ENCODE peak calls at places on chromosomes 13 and 19, in six cellular contexts. K is PC-9, E is heart right ventricle, T is fibroblast of lung, A is endodermal cell, Y is keratinocyte. U is an unnamed sample.

GRCh38 chr13:73991884-73992283 is 142.3 kb downstream of the KLF12 start:
- DNase-seq in K (no peak), E (no peak), T (no peak), A (no peak), Y (no peak), U (no peak)

GRCh38 chr19:17021328-17021727 is 5.3 kb downstream of the CPAMD8 start:
- DNase-seq in K (no peak), E (no peak), T (no peak), A (no peak), Y (no peak), U (no peak)

GRCh38 chr13:98571955-98572662 is 4.8 kb downstream of the STK24 start:
- DNase-seq in K (peak; percentile 84), E (no peak), T (peak; percentile 44), A (no peak), Y (no peak), U (peak; percentile 86)

GRCh38 chr13:36819811-36820140 is 754 bp downstream of the RFXAP start:
- DNase-seq in K (no peak), E (no peak), T (peak; percentile 48), A (no peak), Y (no peak), U (peak; percentile 35)

GRCh38 chr19:13329766-13330165 is 176.5 kb downstream of the CACNA1A start:
- DNase-seq in K (peak; percentile 43), E (no peak), T (no peak), A (no peak), Y (no peak), U (no peak)

GRCh38 chr13:80251403-80251802 is 89.5 kb downstream of the SPRY2 start:
- DNase-seq in K (peak; percentile 34), E (no peak), T (peak; percentile 69), A (no peak), Y (no peak), U (peak; percentile 56)

GRCh38 chr19:35140207-35140897 is 1.7 kb downstream of the FXYD1 start:
- DNase-seq in K (no peak), E (peak; percentile 24), T (no peak), A (no peak), Y (no peak), U (no peak)

GRCh38 chr13:50679321-50679720 is 164.2 kb downstream of the DLEU7 start:
- DNase-seq in K (peak; percentile 42), E (no peak), T (peak; percentile 76), A (no peak), Y (no peak), U (no peak)

GRCh38 chr13:113202912-113203311 is 5.6 kb downstream of the PCID2 start:
- DNase-seq in K (peak; percentile 36), E (no peak), T (no peak), A (no peak), Y (no peak), U (no peak)

GRCh38 chr13:91922969-91923592 is 524.7 kb downstream of the GPC5 start:
- DNase-seq in K (no peak), E (no peak), T (no peak), A (no peak), Y (no peak), U (no peak)

GRCh38 chr13:105334211-105334610 is 1201.3 kb downstream of the EFNB2 start:
- DNase-seq in K (no peak), E (no peak), T (peak; percentile 88), A (no peak), Y (no peak), U (peak; percentile 19)

GRCh38 chr19:3975144-3975543 is 4.2 kb upstream of the DAPK3 start:
- DNase-seq in K (no peak), E (no peak), T (no peak), A (peak; percentile 49), Y (no peak), U (no peak)

GRCh38 chr13:67095621-67096020 is 134.5 kb downstream of the PCDH9 start:
- DNase-seq in K (no peak), E (no peak), T (no peak), A (no peak), Y (no peak), U (no peak)

GRCh38 chr13:66974889-66975288 is 255.2 kb downstream of the PCDH9 start:
- DNase-seq in K (no peak), E (no peak), T (no peak), A (no peak), Y (no peak), U (no peak)

GRCh38 chr19:2307518-2308012 is 389 bp downstream of the LINGO3 start:
- DNase-seq in K (no peak), E (no peak), T (no peak), A (no peak), Y (no peak), U (no peak)

GRCh38 chr19:43412441-43412840 is 2.2 kb upstream of the TEX101 start:
- DNase-seq in K (peak; percentile 72), E (no peak), T (no peak), A (no peak), Y (no peak), U (no peak)

GRCh38 chr13:66069570-66069969 is 1160.6 kb downstream of the PCDH9 start:
- DNase-seq in K (no peak), E (no peak), T (peak; percentile 69), A (no peak), Y (no peak), U (no peak)

GRCh38 chr13:114185182-114185971 is 6.3 kb downstream of the CFAP97D2 start:
- DNase-seq in K (no peak), E (peak; percentile 58), T (no peak), A (no peak), Y (no peak), U (no peak)

GRCh38 chr19:46337487-46337886 is 9.4 kb upstream of the PPP5C start:
- DNase-seq in K (no peak), E (no peak), T (no peak), A (no peak), Y (no peak), U (no peak)

GRCh38 chr13:68025604-68026003 is 795.5 kb upstream of the PCDH9 start:
- DNase-seq in K (no peak), E (no peak), T (no peak), A (no peak), Y (no peak), U (no peak)

DNA sequence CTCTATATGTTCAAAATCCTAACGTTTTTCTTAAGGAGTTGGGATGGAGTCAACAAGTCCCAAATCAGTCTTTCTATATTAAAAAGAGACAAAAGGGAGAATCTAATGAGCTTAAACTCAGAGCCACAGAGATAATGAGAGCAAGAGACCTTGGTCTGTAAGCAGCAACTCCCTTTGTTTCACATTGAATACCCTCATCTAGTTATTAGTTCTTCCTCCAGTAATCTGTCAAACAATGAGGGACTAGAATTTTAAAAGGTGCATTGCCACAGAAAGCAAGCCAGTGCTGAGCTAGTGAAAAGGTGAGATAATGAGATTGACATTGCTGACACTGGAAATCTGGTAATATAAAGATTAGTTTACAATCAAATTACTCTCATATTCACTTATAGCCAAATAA is 718.6 kb downstream of the DACH1 start:
- DNase-seq in K (no peak), E (no peak), T (no peak), A (no peak), Y (no peak), U (no peak)
- TF ChIP-seq CTCF in K (no peak), E (no peak), T (no peak), A (no peak), Y (no peak), U (no peak)

DNA sequence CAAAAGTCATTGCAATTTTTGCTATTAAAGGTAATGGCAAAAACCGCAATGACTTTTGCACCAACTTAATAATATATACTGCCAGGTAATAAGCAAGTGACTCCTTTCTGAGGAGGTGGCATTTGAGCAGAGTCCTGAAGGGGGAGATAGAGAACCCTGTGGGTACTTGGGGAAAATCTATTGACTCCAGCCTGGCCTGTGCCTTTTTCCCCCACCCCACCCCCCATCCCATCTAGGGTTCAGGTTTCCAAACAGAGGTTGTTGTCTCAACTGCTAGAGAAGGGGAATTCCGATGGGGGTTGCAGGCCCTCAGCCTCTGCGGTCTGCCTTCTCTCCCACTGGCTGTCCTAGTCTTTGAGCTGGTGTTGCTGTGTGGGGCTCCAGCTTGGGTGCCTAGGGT is 11.5 kb downstream of the S1PR2 start:
- DNase-seq in K (peak; percentile 68), E (no peak), T (peak; percentile 44), A (peak; percentile 83), Y (no peak), U (peak; percentile 38)
- TF ChIP-seq CTCF in K (peak; percentile 69), E (peak; percentile 14), T (peak; percentile 52), A (peak; percentile 73), Y (peak; percentile 31), U (peak; percentile 44)

GRCh38 chr13:23579072-23579885 is 9.1 kb downstream of the TNFRSF19 start:
- DNase-seq in K (peak; percentile 39), E (peak; percentile 95), T (peak; percentile 79), A (peak; percentile 98), Y (no peak), U (peak; percentile 85)
- TF ChIP-seq CTCF in K (no peak), E (no peak), T (no peak), A (peak; percentile 29), Y (no peak), U (no peak)

GRCh38 chr19:313169-313987 is 22.2 kb upstream of the PLPP2 start:
- DNase-seq in K (no peak), E (no peak), T (no peak), A (no peak), Y (no peak), U (no peak)

GRCh38 chr19:318509-318774 is 26.2 kb downstream of the MIER2 start:
- DNase-seq in K (no peak), E (no peak), T (no peak), A (no peak), Y (no peak), U (no peak)

GRCh38 chr19:313988-314815 is 23.0 kb upstream of the PLPP2 start:
- DNase-seq in K (no peak), E (no peak), T (no peak), A (no peak), Y (no peak), U (no peak)

GRCh38 chr19:315811-316210 is 24.6 kb upstream of the PLPP2 start:
- DNase-seq in K (no peak), E (no peak), T (no peak), A (no peak), Y (no peak), U (no peak)

GRCh38 chr19:317710-318508 is 26.7 kb downstream of the MIER2 start:
- DNase-seq in K (no peak), E (no peak), T (no peak), A (no peak), Y (no peak), U (no peak)
- TF ChIP-seq CTCF in K (no peak), E (no peak), T (no peak), A (peak; percentile 50), Y (no peak), U (peak; percentile 5)

GRCh38 chr19:18063463-18063862 is 23.3 kb downstream of the IL12RB1 start:
- DNase-seq in K (no peak), E (no peak), T (no peak), A (peak; percentile 80), Y (no peak), U (no peak)
- TF ChIP-seq CTCF in K (no peak), E (no peak), T (no peak), A (peak; percentile 57), Y (no peak), U (no peak)